ENCODE peak calls at places on chromosomes 3 and 15, in ten cellular contexts. Y is GM12878, M is ovary, R is IMR-90, L is adrenal gland, T is body of pancreas, F is testis, W is sigmoid colon, V is heart left ventricle, J is right lobe of liver. H is an unnamed sample. For H3K27me3, the result is how much of the 10 kb centered on the place peaks cover.

GRCh38 chr3:21654662-21655061 is 96.3 kb downstream of the ZNF385D start:
- DNase-seq in Y (no peak), M (no peak), R (peak), L (no peak), T (no peak), F (no peak), W (no peak), V (no peak), J (no peak), H (no peak)

GRCh38 chr3:53490131-53490474 is 4.3 kb upstream of the CACNA1D start:
- DNase-seq in Y (no peak), M (no peak), R (no peak), L (no peak), T (no peak), F (no peak), W (no peak), V (no peak), J (no peak), H (no peak)

GRCh38 chr15:30992465-30992864 is 1.0 kb upstream of the MTMR10 start:
- DNase-seq in Y (no peak), M (no peak), R (no peak), L (no peak), T (peak), F (no peak), W (no peak), V (no peak), J (no peak), H (no peak)

GRCh38 chr3:11810276-11810675 is 36.4 kb downstream of the TAMM41 start:
- DNase-seq in Y (no peak), M (no peak), R (peak), L (no peak), T (no peak), F (no peak), W (no peak), V (no peak), J (no peak), H (no peak)

GRCh38 chr3:101512521-101513418 is at the start of gene SENP7:
- DNase-seq in Y (peak), M (peak), R (peak), L (peak), T (peak), F (peak), W (peak), V (peak), J (peak), H (peak)

GRCh38 chr3:114058646-114059045 is 2.1 kb downstream of the QTRT2 start:
- DNase-seq in Y (no peak), M (no peak), R (peak), L (no peak), T (no peak), F (no peak), W (no peak), V (no peak), J (no peak), H (no peak)

GRCh38 chr3:41093476-41093875 is 105.8 kb upstream of the CTNNB1 start:
- DNase-seq in Y (no peak), M (no peak), R (no peak), L (no peak), T (no peak), F (no peak), W (no peak), V (no peak), J (no peak), H (no peak)

GRCh38 chr3:17507480-17507879 is 235.0 kb downstream of the TBC1D5 start:
- DNase-seq in Y (no peak), M (no peak), R (no peak), L (no peak), T (no peak), F (no peak), W (no peak), V (no peak), J (no peak), H (no peak)

GRCh38 chr15:63764124-63764827 is 69.5 kb downstream of the HERC1 start:
- DNase-seq in Y (no peak), M (no peak), R (no peak), L (no peak), T (no peak), F (no peak), W (no peak), V (no peak), J (no peak), H (no peak)

GRCh38 chr3:80439490-80439889 is 671.7 kb upstream of the ROBO1 start:
- DNase-seq in Y (no peak), M (no peak), R (no peak), L (no peak), T (no peak), F (no peak), W (no peak), V (no peak), J (no peak), H (no peak)

GRCh38 chr15:26772588-26773484 is at the start of gene GABRB3:
- DNase-seq in Y (no peak), M (peak), R (no peak), L (peak), T (peak), F (peak), W (no peak), V (peak), J (peak), H (no peak)

GRCh38 chr3:16478516-16478915 is 35.0 kb downstream of the RFTN1 start:
- DNase-seq in Y (no peak), M (no peak), R (peak), L (no peak), T (no peak), F (no peak), W (no peak), V (peak), J (no peak), H (no peak)

GRCh38 chr15:74789171-74789627 is 7.3 kb downstream of the CSK start:
- DNase-seq in Y (no peak), M (no peak), R (no peak), L (no peak), T (peak), F (no peak), W (peak), V (no peak), J (peak), H (no peak)

GRCh38 chr3:167729591-167729990 is 5.1 kb downstream of the PDCD10 start:
- DNase-seq in Y (no peak), M (no peak), R (no peak), L (no peak), T (no peak), F (no peak), W (no peak), V (no peak), J (no peak), H (no peak)

GRCh38 chr15:77832874-77833273 is 200.2 kb upstream of the LINGO1 start:
- DNase-seq in Y (no peak), M (no peak), R (no peak), L (no peak), T (no peak), F (no peak), W (peak), V (no peak), J (no peak), H (no peak)

GRCh38 chr15:63498815-63499549 is 5.4 kb upstream of the USP3 start:
- DNase-seq in Y (no peak), M (no peak), R (no peak), L (no peak), T (no peak), F (no peak), W (no peak), V (no peak), J (no peak), H (no peak)

GRCh38 chr3:152961323-152961722 is 126.4 kb downstream of the P2RY1 start:
- DNase-seq in Y (peak), M (no peak), R (peak), L (no peak), T (peak), F (no peak), W (no peak), V (no peak), J (peak), H (no peak)

GRCh38 chr3:131223373-131224289 is 157.9 kb upstream of the NUDT16 start:
- DNase-seq in Y (no peak), M (no peak), R (no peak), L (no peak), T (no peak), F (no peak), W (no peak), V (no peak), J (no peak), H (no peak)

GRCh38 chr3:65878831-65879230 is 159.9 kb downstream of the MAGI1 start:
- DNase-seq in Y (no peak), M (no peak), R (no peak), L (no peak), T (no peak), F (no peak), W (no peak), V (no peak), J (no peak), H (no peak)

GRCh38 chr3:33883538-33884203 is 85.2 kb downstream of the PDCD6IP start:
- DNase-seq in Y (no peak), M (no peak), R (peak), L (no peak), T (no peak), F (no peak), W (no peak), V (no peak), J (no peak), H (no peak)

GRCh38 chr3:161371441-161372320 is at the start of gene SPTSSB:
- DNase-seq in Y (no peak), M (peak), R (no peak), L (peak), T (peak), F (no peak), W (peak), V (peak), J (peak), H (no peak)

GRCh38 chr15:33067456-33067855 is 127.1 kb downstream of the FMN1 start:
- DNase-seq in Y (no peak), M (no peak), R (peak), L (no peak), T (no peak), F (no peak), W (no peak), V (no peak), J (no peak), H (no peak)

GRCh38 chr3:41044526-41044925 is 154.8 kb upstream of the CTNNB1 start:
- DNase-seq in Y (no peak), M (no peak), R (no peak), L (no peak), T (no peak), F (no peak), W (no peak), V (no peak), J (no peak), H (no peak)

GRCh38 chr15:95277266-95277665 is 1045.9 kb downstream of the MCTP2 start:
- DNase-seq in Y (no peak), M (no peak), R (peak), L (no peak), T (no peak), F (no peak), W (peak), V (no peak), J (no peak), H (no peak)

GRCh38 chr3:146682176-146682575 is 77.0 kb upstream of the PLSCR5 start:
- DNase-seq in Y (no peak), M (no peak), R (peak), L (no peak), T (no peak), F (no peak), W (no peak), V (no peak), J (no peak), H (no peak)

DNA sequence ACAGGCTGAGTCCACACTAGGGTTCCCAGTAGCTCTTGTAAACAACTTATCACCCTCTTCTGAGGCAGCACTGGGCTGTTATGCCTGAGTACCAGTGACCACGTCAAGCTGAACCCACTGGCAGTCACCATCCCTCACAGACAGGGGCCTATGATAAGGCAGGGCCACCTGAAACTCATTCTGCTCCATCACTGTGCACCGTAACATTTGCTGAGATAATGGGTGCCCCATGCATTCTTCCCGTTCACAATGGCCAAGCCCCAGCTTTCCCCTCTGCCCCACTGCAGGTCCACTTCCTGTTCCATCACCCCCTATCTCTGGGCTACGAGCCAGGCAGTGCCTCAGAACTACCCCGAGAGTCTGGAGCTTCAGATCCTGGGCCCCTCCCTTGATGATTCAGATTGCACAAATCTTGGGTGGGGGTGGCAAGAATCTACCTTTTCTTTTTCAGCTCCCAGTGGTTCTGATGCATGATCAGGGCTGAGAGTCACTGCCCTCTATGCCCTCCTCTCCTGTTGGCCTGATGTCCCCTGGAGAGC is 158.0 kb downstream of the RAB11A start:
- DNase-seq in Y (no peak), M (no peak), R (no peak), L (no peak), T (no peak), F (no peak), W (no peak), V (no peak), J (no peak), H (no peak)
- H3K27me3 ChIP-seq in Y (under half), M (under half), R (under half), L (under half), T (under half), F (under half), W (under half), V (under half), J (under half), H (under half)

GRCh38 chr3:49122022-49122421 is 1.4 kb upstream of the USP19 start:
- DNase-seq in Y (no peak), M (no peak), R (no peak), L (no peak), T (no peak), F (no peak), W (no peak), V (no peak), J (no peak), H (no peak)

GRCh38 chr3:49121244-49121671 is 635 bp upstream of the USP19 start:
- DNase-seq in Y (no peak), M (no peak), R (no peak), L (no peak), T (no peak), F (no peak), W (no peak), V (no peak), J (no peak), H (no peak)

GRCh38 chr3:49120096-49120437 is 556 bp downstream of the USP19 start:
- DNase-seq in Y (no peak), M (no peak), R (peak), L (no peak), T (no peak), F (no peak), W (no peak), V (no peak), J (no peak), H (no peak)

GRCh38 chr3:49119439-49119838 is 1.2 kb downstream of the USP19 start:
- DNase-seq in Y (no peak), M (no peak), R (peak), L (peak), T (no peak), F (no peak), W (no peak), V (no peak), J (no peak), H (no peak)

DNA sequence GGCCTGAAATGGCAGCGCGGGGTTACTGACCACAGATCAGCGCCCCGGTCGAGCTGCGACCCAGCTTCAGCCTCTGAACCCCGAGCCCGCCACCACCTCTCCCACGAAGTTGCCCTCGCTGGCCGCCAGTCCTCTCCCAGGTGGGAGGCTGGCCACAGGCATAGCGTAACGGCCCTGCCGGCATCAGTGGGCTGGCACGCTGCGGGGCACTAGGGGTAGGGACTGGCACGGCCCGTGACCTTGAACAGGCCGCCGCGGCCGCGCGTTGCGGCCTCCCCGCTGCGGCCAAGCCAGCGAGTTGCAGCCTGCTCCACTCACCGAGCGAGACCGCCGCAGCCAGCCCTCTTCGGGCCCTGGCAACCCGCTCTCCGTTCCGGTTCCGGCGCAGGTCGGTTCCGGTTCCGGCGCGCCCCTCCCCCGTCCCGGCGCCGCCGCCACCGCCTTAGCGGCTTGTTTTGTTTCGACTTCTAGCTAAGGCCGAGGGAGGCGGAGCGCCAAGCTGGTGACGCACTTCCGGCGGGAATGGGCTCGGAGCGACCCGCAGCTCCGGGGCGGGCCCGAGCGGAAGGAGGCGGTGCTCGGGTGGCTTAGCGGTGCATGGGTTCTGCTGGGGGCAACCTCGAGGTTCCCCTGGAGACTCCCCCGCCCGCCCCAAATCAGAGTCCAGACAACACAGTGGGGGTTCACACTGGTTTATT is at the start of gene USP19:
- DNase-seq in Y (peak), M (peak), R (peak), L (peak), T (peak), F (peak), W (peak), V (peak), J (peak), H (peak)
- TF ChIP-seq POLR2A in Y (peak), M (peak), R (peak), L (peak), T (peak), F (peak), W (peak), V (peak), J (peak), H (peak)

GRCh38 chr3:127085576-127085975 is 102.7 kb downstream of the PLXNA1 start:
- DNase-seq in Y (no peak), M (no peak), R (no peak), L (no peak), T (no peak), F (no peak), W (no peak), V (no peak), J (no peak), H (no peak)
- H3K27me3 ChIP-seq in Y (under half), M (under half), R (under half), L (under half), T (under half), F (under half), W (under half), V (under half), J (under half), H (under half)

GRCh38 chr3:138114988-138115971 is at the start of gene DZIP1L:
- DNase-seq in Y (no peak), M (peak), R (peak), L (peak), T (peak), F (peak), W (peak), V (peak), J (peak), H (peak)
- TF ChIP-seq POLR2A in Y (no peak), M (peak), R (peak), L (no peak), T (peak), F (no peak), W (peak), V (no peak), J (peak), H (peak)

GRCh38 chr3:45794177-45794560 is 2.2 kb downstream of the SLC6A20 start:
- DNase-seq in Y (no peak), M (no peak), R (no peak), L (no peak), T (no peak), F (no peak), W (no peak), V (no peak), J (no peak), H (no peak)

GRCh38 chr3:45796902-45797637 is 734 bp upstream of the SLC6A20 start:
- DNase-seq in Y (no peak), M (no peak), R (no peak), L (no peak), T (no peak), F (no peak), W (no peak), V (no peak), J (no peak), H (no peak)

GRCh38 chr3:45798034-45798433 is 1.7 kb upstream of the SLC6A20 start:
- DNase-seq in Y (no peak), M (no peak), R (no peak), L (no peak), T (no peak), F (no peak), W (no peak), V (no peak), J (no peak), H (no peak)

GRCh38 chr3:45795509-45795881 is 841 bp downstream of the SLC6A20 start:
- DNase-seq in Y (no peak), M (no peak), R (peak), L (no peak), T (no peak), F (no peak), W (no peak), V (no peak), J (no peak), H (no peak)

DNA sequence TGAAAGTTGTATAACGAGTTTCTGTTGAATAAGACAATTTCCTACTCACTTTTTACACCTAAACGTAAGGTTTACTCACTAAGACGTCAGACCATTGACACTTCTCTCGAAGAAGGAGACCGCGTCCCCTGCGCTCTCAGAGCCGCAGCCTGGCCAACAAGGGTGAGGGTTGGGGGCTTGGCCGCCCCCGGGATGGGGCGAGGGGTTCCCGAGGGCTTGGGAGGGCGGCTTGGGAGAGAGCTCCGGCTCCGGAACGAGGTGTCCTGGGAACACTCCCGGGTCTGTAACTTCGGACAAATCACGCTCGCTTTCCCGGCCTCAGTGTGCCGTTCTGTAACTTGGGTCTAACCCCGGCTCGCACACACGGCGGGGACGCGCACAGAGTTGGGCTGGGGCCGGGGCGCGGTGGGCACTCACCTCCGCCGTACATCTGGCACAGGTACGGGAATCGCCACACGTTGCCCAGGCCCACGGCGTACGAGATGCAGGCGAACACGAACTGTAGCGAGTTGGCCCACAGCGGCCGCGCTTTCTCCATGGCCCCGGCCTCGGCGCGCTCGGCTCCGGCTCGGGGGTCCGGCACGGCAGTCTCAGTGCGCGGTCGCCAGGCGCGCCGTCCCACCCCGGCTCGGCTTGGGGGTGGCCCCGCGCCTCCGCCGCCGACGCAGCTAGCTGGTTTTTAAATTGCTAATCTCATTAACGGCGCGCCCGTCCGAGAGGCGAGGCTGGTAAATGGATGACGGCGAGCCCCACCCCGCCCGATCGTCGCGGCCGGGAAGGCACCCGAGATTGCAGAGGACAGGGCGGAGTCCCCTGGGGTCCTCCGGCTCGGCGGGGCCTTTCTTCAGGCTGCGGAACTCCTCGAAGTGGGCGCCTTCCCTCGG is at the start of gene SLC6A20:
- DNase-seq in Y (no peak), M (no peak), R (no peak), L (no peak), T (peak), F (peak), W (no peak), V (no peak), J (no peak), H (no peak)
- H3K27me3 ChIP-seq in Y (under half), M (under half), R (half or more), L (under half), T (under half), F (under half), W (half or more), V (under half), J (under half), H (under half)

DNA sequence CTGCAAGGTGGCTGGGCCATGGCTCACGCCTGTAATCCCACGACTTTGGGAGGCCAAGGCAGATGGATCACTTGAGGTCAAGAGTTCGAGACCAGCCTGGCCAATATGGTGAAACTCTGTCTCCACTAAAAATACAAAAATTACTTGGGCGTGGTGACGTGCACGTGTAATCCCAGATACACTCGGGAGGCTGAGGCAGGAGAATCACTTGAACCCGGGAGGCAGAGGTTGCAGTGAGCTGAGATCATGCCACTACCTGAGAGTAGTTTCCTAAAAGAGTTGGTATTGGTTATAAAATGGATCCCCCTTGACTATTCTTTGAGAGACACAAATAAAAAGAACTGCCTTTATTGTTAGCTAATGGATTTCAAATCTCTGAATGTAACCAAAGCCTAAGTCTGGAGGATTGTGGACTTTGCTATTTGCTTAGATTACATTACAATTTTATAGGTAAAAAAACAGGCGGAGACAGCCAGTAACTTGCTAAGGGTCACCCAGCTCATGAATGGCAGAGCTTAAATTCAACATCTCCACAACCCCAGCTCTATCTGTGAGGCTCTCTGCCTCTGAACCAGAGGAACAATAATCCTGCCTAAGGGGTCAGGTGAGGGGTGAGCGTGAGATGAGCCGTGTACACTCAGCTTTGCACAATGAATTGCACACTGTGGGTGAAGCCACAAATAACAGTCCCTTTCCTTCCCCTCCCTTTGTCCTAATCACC is 70.0 kb upstream of the SPATA12 start:
- DNase-seq in Y (no peak), M (no peak), R (no peak), L (no peak), T (no peak), F (no peak), W (no peak), V (no peak), J (no peak), H (no peak)
- TF ChIP-seq POLR2A in Y (no peak), M (no peak), R (no peak), L (no peak), T (no peak), F (no peak), W (no peak), V (no peak), J (no peak), H (no peak)

H was measured in uterus.